ENCODE peak calls at places on chromosome 19, in four cellular contexts. Q is keratinocyte; L is CD8-positive, alpha-beta memory T cell; K is cardiac muscle cell. A is an unnamed sample.

GRCh38 chr19:347946-348861 is 3.6 kb upstream of the MIER2 start:
- DNase-seq in Q (no peak), L (no peak), K (no peak), A (no peak)

GRCh38 chr19:32674959-32675719 is at the start of gene ANKRD27:
- DNase-seq in Q (peak), L (peak), K (peak), A (peak)

GRCh38 chr19:52554216-52554971 is 15.7 kb upstream of the ZNF701 start:
- DNase-seq in Q (no peak), L (no peak), K (no peak), A (no peak)

GRCh38 chr19:14366529-14366928 is 14.7 kb upstream of the ADGRE5 start:
- DNase-seq in Q (peak), L (peak), K (peak), A (no peak)

GRCh38 chr19:1874554-1875185 is 10.6 kb downstream of the ABHD17A start:
- DNase-seq in Q (no peak), L (no peak), K (no peak), A (no peak)

GRCh38 chr19:45484273-45484945 is 12.4 kb downstream of the RTN2 start:
- DNase-seq in Q (no peak), L (no peak), K (no peak), A (no peak)

GRCh38 chr19:38862321-38863059 is 12.7 kb upstream of the HNRNPL start:
- DNase-seq in Q (no peak), L (no peak), K (no peak), A (no peak)

GRCh38 chr19:2055871-2056809 is 5.1 kb upstream of the MKNK2 start:
- DNase-seq in Q (no peak), L (no peak), K (no peak), A (no peak)

GRCh38 chr19:29378126-29378525 is 147.7 kb upstream of the VSTM2B start:
- DNase-seq in Q (no peak), L (no peak), K (no peak), A (no peak)

GRCh38 chr19:8475005-8475404 is 27.4 kb downstream of the PRAM1 start:
- DNase-seq in Q (no peak), L (no peak), K (no peak), A (no peak)

GRCh38 chr19:57755031-57755430 is 8.4 kb downstream of the ZNF776 start:
- DNase-seq in Q (no peak), L (no peak), K (no peak), A (no peak)

GRCh38 chr19:5738423-5738822 is 18.0 kb downstream of the CATSPERD start:
- DNase-seq in Q (no peak), L (no peak), K (no peak), A (no peak)

GRCh38 chr19:57321164-57321563 is 892 bp downstream of the ZNF543 start:
- DNase-seq in Q (no peak), L (no peak), K (no peak), A (no peak)

GRCh38 chr19:2266183-2266993 is 10.2 kb upstream of the JSRP1 start:
- DNase-seq in Q (no peak), L (no peak), K (no peak), A (peak)

GRCh38 chr19:50820086-50820485 is 3.5 kb downstream of the KLK1 start:
- DNase-seq in Q (no peak), L (no peak), K (no peak), A (no peak)

DNA sequence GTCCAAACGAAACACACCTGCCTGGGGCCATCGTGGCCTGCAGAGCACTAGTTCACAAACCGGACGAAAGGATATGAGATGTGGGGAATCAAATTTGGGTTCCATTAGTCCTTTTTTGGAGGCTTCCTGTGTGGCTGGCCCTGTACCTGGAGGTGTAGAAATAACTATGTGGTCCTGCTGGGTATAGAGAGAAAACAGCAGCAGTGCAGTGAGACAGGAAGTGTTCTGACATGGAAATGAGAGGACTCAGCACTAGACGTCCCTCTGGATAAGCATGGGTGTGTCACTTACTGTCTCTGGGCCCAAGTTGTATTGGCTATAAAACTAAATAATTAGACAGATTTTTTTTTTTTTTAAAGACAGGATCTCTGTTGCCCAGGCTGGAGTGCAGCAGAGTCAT is 12.3 kb downstream of the KDELR1 start:
- DNase-seq in Q (no peak), L (no peak), K (no peak), A (no peak)
- H3K27ac ChIP-seq in Q (no peak), L (no peak), K (no peak), A (no peak)

GRCh38 chr19:16347706-16348105 is 23.1 kb downstream of the KLF2 start:
- DNase-seq in Q (no peak), L (no peak), K (no peak), A (no peak)
- H3K27ac ChIP-seq in Q (no peak), L (no peak), K (no peak), A (no peak)

GRCh38 chr19:55624109-55625003 is at the start of gene ZNF784:
- DNase-seq in Q (peak), L (peak), K (peak), A (peak)
- H3K27ac ChIP-seq in Q (peak), L (peak), K (peak), A (peak)

GRCh38 chr19:4413588-4413987 is 11.1 kb downstream of the CHAF1A start:
- DNase-seq in Q (no peak), L (no peak), K (no peak), A (no peak)
- H3K27ac ChIP-seq in Q (no peak), L (no peak), K (peak), A (no peak)

GRCh38 chr19:41428481-41428859 is 1.3 kb upstream of the B3GNT8 start:
- DNase-seq in Q (no peak), L (no peak), K (no peak), A (no peak)

GRCh38 chr19:41426116-41426841 is 895 bp downstream of the B3GNT8 start:
- DNase-seq in Q (no peak), L (no peak), K (peak), A (no peak)

GRCh38 chr19:41427647-41428480 is 690 bp upstream of the B3GNT8 start:
- DNase-seq in Q (no peak), L (peak), K (peak), A (no peak)

GRCh38 chr19:41425174-41426115 is 1.7 kb downstream of the B3GNT8 start:
- DNase-seq in Q (no peak), L (no peak), K (no peak), A (no peak)

GRCh38 chr19:41426952-41427646 is at the start of gene B3GNT8:
- DNase-seq in Q (peak), L (peak), K (peak), A (no peak)
- H3K27ac ChIP-seq in Q (peak), L (peak), K (peak), A (peak)

A was measured in substantia nigra.